ENCODE peak calls at places on chromosomes 12 and 14, in ten cellular contexts. One of them, this sample, is unnamed.
A peak's percentile ranks its signal among the peaks of the same experiment; 100 is the strongest.

GRCh38 chr12:50157259-50157658 is 9.9 kb downstream of the CERS5 start:
- DNase-seq in prostate gland: no peak
- DNase-seq in ovary: no peak
- DNase-seq in esophagus squamous epithelium: no peak
- DNase-seq in tibial nerve: no peak
- DNase-seq in body of pancreas: no peak
- DNase-seq in K562: no peak
- DNase-seq in A549: no peak
- DNase-seq in heart left ventricle: no peak
- DNase-seq in testis: no peak
- DNase-seq in this sample: no peak

GRCh38 chr14:56295743-56296142 is 177.5 kb downstream of the PELI2 start:
- DNase-seq in esophagus squamous epithelium: no peak
- DNase-seq in tibial nerve: no peak
- DNase-seq in testis: no peak
- DNase-seq in A549: no peak
- DNase-seq in prostate gland: no peak
- DNase-seq in body of pancreas: no peak
- DNase-seq in heart left ventricle: no peak
- DNase-seq in K562: no peak
- DNase-seq in ovary: no peak
- DNase-seq in this sample: no peak

GRCh38 chr12:46926536-46926935 is 100.7 kb upstream of the SLC38A4 start:
- DNase-seq in esophagus squamous epithelium: no peak
- DNase-seq in K562: no peak
- DNase-seq in ovary: no peak
- DNase-seq in A549: no peak
- DNase-seq in prostate gland: no peak
- DNase-seq in body of pancreas: no peak
- DNase-seq in testis: no peak
- DNase-seq in heart left ventricle: no peak
- DNase-seq in tibial nerve: no peak
- DNase-seq in this sample: no peak

GRCh38 chr14:34363733-34364134 is 98.3 kb downstream of the SPTSSA start:
- DNase-seq in ovary: no peak
- DNase-seq in tibial nerve: no peak
- DNase-seq in body of pancreas: no peak
- DNase-seq in testis: no peak
- DNase-seq in prostate gland: no peak
- DNase-seq in esophagus squamous epithelium: no peak
- DNase-seq in A549: no peak
- DNase-seq in heart left ventricle: peak; percentile 59
- DNase-seq in K562: no peak
- DNase-seq in this sample: no peak

GRCh38 chr12:49059385-49060232 is 985 bp downstream of the KMT2D start:
- DNase-seq in ovary: no peak
- DNase-seq in prostate gland: no peak
- DNase-seq in esophagus squamous epithelium: no peak
- DNase-seq in A549: peak; percentile 40
- DNase-seq in body of pancreas: peak; percentile 38
- DNase-seq in heart left ventricle: no peak
- DNase-seq in K562: no peak
- DNase-seq in testis: peak; percentile 34
- DNase-seq in tibial nerve: no peak
- DNase-seq in this sample: peak; percentile 59

GRCh38 chr12:105485321-105485910 is 154.9 kb downstream of the C12orf75 start:
- DNase-seq in testis: peak; percentile 54
- DNase-seq in body of pancreas: peak; percentile 3
- DNase-seq in ovary: peak; percentile 16
- DNase-seq in A549: no peak
- DNase-seq in prostate gland: no peak
- DNase-seq in tibial nerve: no peak
- DNase-seq in K562: no peak
- DNase-seq in heart left ventricle: peak; percentile 46
- DNase-seq in esophagus squamous epithelium: no peak
- DNase-seq in this sample: no peak

GRCh38 chr12:57522887-57523705 is 472 bp downstream of the MBD6 start:
- DNase-seq in heart left ventricle: peak; percentile 77
- DNase-seq in A549: no peak
- DNase-seq in ovary: peak; percentile 79
- DNase-seq in testis: peak; percentile 57
- DNase-seq in tibial nerve: peak; percentile 43
- DNase-seq in esophagus squamous epithelium: no peak
- DNase-seq in prostate gland: peak; percentile 48
- DNase-seq in body of pancreas: peak; percentile 74
- DNase-seq in K562: peak; percentile 92
- DNase-seq in this sample: peak; percentile 54

GRCh38 chr12:49294086-49294803 is 702 bp upstream of the PRPH start:
- DNase-seq in testis: no peak
- DNase-seq in esophagus squamous epithelium: no peak
- DNase-seq in tibial nerve: no peak
- DNase-seq in body of pancreas: no peak
- DNase-seq in prostate gland: no peak
- DNase-seq in A549: no peak
- DNase-seq in heart left ventricle: no peak
- DNase-seq in ovary: no peak
- DNase-seq in K562: no peak
- DNase-seq in this sample: no peak

GRCh38 chr12:66399626-66399931 is 97.3 kb downstream of the HELB start:
- DNase-seq in heart left ventricle: no peak
- DNase-seq in A549: no peak
- DNase-seq in body of pancreas: no peak
- DNase-seq in testis: no peak
- DNase-seq in ovary: no peak
- DNase-seq in esophagus squamous epithelium: no peak
- DNase-seq in K562: no peak
- DNase-seq in tibial nerve: no peak
- DNase-seq in prostate gland: no peak
- DNase-seq in this sample: no peak

GRCh38 chr14:50741571-50741970 is 73.5 kb upstream of the SAV1 start:
- DNase-seq in esophagus squamous epithelium: no peak
- DNase-seq in body of pancreas: no peak
- DNase-seq in K562: no peak
- DNase-seq in testis: no peak
- DNase-seq in prostate gland: peak; percentile 46
- DNase-seq in tibial nerve: no peak
- DNase-seq in heart left ventricle: no peak
- DNase-seq in ovary: no peak
- DNase-seq in A549: peak; percentile 10
- DNase-seq in this sample: no peak

GRCh38 chr14:59272633-59273032 is 84.2 kb downstream of the DAAM1 start:
- DNase-seq in esophagus squamous epithelium: no peak
- DNase-seq in prostate gland: no peak
- DNase-seq in tibial nerve: no peak
- DNase-seq in body of pancreas: no peak
- DNase-seq in ovary: no peak
- DNase-seq in A549: no peak
- DNase-seq in heart left ventricle: no peak
- DNase-seq in K562: no peak
- DNase-seq in testis: no peak
- DNase-seq in this sample: no peak

GRCh38 chr12:53820503-53820902 is 68.7 kb upstream of the CISTR start:
- DNase-seq in tibial nerve: no peak
- DNase-seq in esophagus squamous epithelium: no peak
- DNase-seq in heart left ventricle: no peak
- DNase-seq in prostate gland: no peak
- DNase-seq in K562: no peak
- DNase-seq in body of pancreas: no peak
- DNase-seq in A549: peak; percentile 13
- DNase-seq in testis: no peak
- DNase-seq in ovary: no peak
- DNase-seq in this sample: no peak

GRCh38 chr12:120703311-120703942 is 6.8 kb upstream of the UNC119B start:
- DNase-seq in tibial nerve: no peak
- DNase-seq in ovary: peak; percentile 47
- DNase-seq in esophagus squamous epithelium: no peak
- DNase-seq in testis: no peak
- DNase-seq in body of pancreas: no peak
- DNase-seq in heart left ventricle: no peak
- DNase-seq in A549: no peak
- DNase-seq in prostate gland: no peak
- DNase-seq in K562: no peak
- DNase-seq in this sample: no peak

GRCh38 chr12:13196302-13196921 is at the start of gene EMP1:
- DNase-seq in tibial nerve: peak; percentile 97
- DNase-seq in heart left ventricle: peak; percentile 93
- DNase-seq in esophagus squamous epithelium: peak; percentile 50
- DNase-seq in prostate gland: peak; percentile 87
- DNase-seq in testis: peak; percentile 92
- DNase-seq in body of pancreas: peak; percentile 91
- DNase-seq in K562: no peak
- DNase-seq in ovary: peak; percentile 94
- DNase-seq in A549: peak; percentile 84
- DNase-seq in this sample: peak; percentile 40

GRCh38 chr12:82527165-82527780 is 159.4 kb upstream of the TMTC2 start:
- DNase-seq in heart left ventricle: no peak
- DNase-seq in body of pancreas: peak; percentile 70
- DNase-seq in A549: peak; percentile 28
- DNase-seq in K562: peak; percentile 26
- DNase-seq in prostate gland: peak; percentile 46
- DNase-seq in testis: peak; percentile 57
- DNase-seq in ovary: no peak
- DNase-seq in esophagus squamous epithelium: no peak
- DNase-seq in tibial nerve: no peak
- DNase-seq in this sample: no peak

GRCh38 chr12:106744600-106744999 is 29.9 kb upstream of the RIC8B start:
- DNase-seq in tibial nerve: no peak
- DNase-seq in prostate gland: no peak
- DNase-seq in K562: no peak
- DNase-seq in testis: no peak
- DNase-seq in heart left ventricle: no peak
- DNase-seq in esophagus squamous epithelium: no peak
- DNase-seq in body of pancreas: no peak
- DNase-seq in ovary: no peak
- DNase-seq in A549: no peak
- DNase-seq in this sample: no peak
- H3K27ac ChIP-seq in tibial nerve: no peak overlapping the region
- H3K27ac ChIP-seq in prostate gland: no peak overlapping the region
- H3K27ac ChIP-seq in K562: no peak overlapping the region
- H3K27ac ChIP-seq in testis: no peak overlapping the region
- H3K27ac ChIP-seq in heart left ventricle: no peak overlapping the region
- H3K27ac ChIP-seq in esophagus squamous epithelium: no peak overlapping the region
- H3K27ac ChIP-seq in body of pancreas: no peak overlapping the region
- H3K27ac ChIP-seq in ovary: no peak overlapping the region
- H3K27ac ChIP-seq in A549: no peak overlapping the region
- H3K27ac ChIP-seq in this sample: no peak overlapping the region

DNA sequence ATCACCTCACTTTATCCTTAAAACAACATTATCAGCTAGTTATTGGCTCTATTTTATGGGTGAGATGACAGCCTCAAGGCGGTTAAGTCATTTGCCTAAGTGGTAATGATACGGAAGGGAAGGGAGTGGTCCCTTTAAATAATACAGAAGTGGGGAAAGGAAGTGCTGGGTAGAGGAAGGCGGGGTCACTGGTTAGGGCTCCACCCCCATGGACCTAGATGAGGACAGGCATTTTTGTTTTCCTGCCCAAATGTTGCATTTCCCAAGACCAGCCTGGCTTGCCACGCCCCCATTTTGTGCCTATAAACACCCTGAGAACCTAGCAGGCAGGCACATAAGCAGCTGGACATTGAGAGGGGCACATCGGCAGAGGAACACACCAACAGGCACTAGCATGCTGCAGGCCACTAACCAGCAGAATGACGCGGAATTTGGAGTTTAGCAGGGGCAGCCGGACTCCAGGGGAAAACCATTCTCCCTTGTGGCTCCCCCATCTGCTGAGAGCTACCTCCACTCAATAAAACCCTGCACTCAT is 100.9 kb downstream of the EPS8 start:
- DNase-seq in esophagus squamous epithelium: no peak
- DNase-seq in body of pancreas: peak; percentile 81
- DNase-seq in heart left ventricle: peak; percentile 77
- DNase-seq in tibial nerve: peak; percentile 73
- DNase-seq in ovary: peak; percentile 81
- DNase-seq in testis: peak; percentile 58
- DNase-seq in K562: no peak
- DNase-seq in prostate gland: no peak
- DNase-seq in A549: no peak
- DNase-seq in this sample: no peak
- TF ChIP-seq POLR2A in esophagus squamous epithelium: peak; percentile 33
- TF ChIP-seq POLR2A in body of pancreas: peak; percentile 54
- TF ChIP-seq POLR2A in heart left ventricle: no peak
- TF ChIP-seq POLR2A in tibial nerve: peak; percentile 43
- TF ChIP-seq POLR2A in ovary: peak; percentile 39
- TF ChIP-seq POLR2A in testis: no peak
- TF ChIP-seq POLR2A in K562: no peak
- TF ChIP-seq POLR2A in prostate gland: no peak
- TF ChIP-seq POLR2A in A549: peak; percentile 39
- TF ChIP-seq POLR2A in this sample: peak; percentile 38

DNA sequence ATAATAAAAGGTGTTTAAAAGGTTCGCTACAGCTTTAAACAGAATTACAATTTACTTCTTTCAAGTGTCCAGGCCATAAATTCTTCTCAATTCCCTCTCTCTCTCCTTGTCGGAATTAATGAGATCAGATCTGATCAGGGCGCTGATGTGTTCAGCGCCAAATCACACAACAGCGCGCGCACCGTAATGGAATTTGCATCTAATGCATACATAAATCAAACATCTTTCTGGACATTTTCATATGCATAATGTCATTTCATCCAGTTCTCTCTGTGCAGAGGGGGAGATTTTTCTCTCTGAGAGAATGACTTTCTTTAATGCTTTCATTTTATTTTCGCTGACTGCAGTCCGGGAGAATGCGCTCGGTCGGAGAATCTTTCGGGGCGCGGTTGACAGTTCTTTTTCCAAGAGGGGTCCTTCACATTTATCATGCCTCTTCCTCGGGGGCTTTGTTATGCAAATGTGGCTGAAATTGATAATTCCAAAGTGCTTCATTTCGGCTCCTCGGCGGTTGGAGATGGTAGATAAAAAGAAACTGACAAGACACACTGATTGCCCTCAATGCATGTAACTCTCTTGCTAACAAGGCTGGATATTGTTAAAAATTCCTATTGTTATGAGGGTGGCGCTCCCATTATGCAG is 615.9 kb downstream of the VRK1 start:
- DNase-seq in ovary: no peak
- DNase-seq in testis: no peak
- DNase-seq in body of pancreas: no peak
- DNase-seq in esophagus squamous epithelium: no peak
- DNase-seq in heart left ventricle: no peak
- DNase-seq in A549: no peak
- DNase-seq in K562: no peak
- DNase-seq in tibial nerve: no peak
- DNase-seq in prostate gland: no peak
- DNase-seq in this sample: no peak
- H3K4me3 ChIP-seq in ovary: no peak overlapping the region
- H3K4me3 ChIP-seq in testis: no peak overlapping the region
- H3K4me3 ChIP-seq in body of pancreas: no peak overlapping the region
- H3K4me3 ChIP-seq in esophagus squamous epithelium: peak overlapping the region; percentile 25
- H3K4me3 ChIP-seq in heart left ventricle: no peak overlapping the region
- H3K4me3 ChIP-seq in A549: no peak overlapping the region
- H3K4me3 ChIP-seq in K562: no peak overlapping the region
- H3K4me3 ChIP-seq in tibial nerve: peak overlapping the region; percentile 20
- H3K4me3 ChIP-seq in prostate gland: no peak overlapping the region
- H3K4me3 ChIP-seq in this sample: peak overlapping the region; percentile 13

GRCh38 chr12:78204926-78205325 is 374.2 kb downstream of the NAV3 start:
- DNase-seq in body of pancreas: no peak
- DNase-seq in heart left ventricle: no peak
- DNase-seq in testis: no peak
- DNase-seq in ovary: no peak
- DNase-seq in tibial nerve: no peak
- DNase-seq in K562: no peak
- DNase-seq in A549: no peak
- DNase-seq in prostate gland: no peak
- DNase-seq in esophagus squamous epithelium: no peak
- DNase-seq in this sample: no peak
- H3K27ac ChIP-seq in body of pancreas: no peak overlapping the region
- H3K27ac ChIP-seq in heart left ventricle: no peak overlapping the region
- H3K27ac ChIP-seq in testis: no peak overlapping the region
- H3K27ac ChIP-seq in ovary: no peak overlapping the region
- H3K27ac ChIP-seq in tibial nerve: no peak overlapping the region
- H3K27ac ChIP-seq in K562: no peak overlapping the region
- H3K27ac ChIP-seq in A549: no peak overlapping the region
- H3K27ac ChIP-seq in prostate gland: no peak overlapping the region
- H3K27ac ChIP-seq in esophagus squamous epithelium: no peak overlapping the region
- H3K27ac ChIP-seq in this sample: no peak overlapping the region

This sample was measured in Peyer's patch.